ENCODE peak calls at places on chromosomes 7 and 10, in six cellular contexts. One of them, this sample, is unnamed.

GRCh38 chr7:95583834-95584621 is 12.3 kb downstream of the PDK4 start:
- DNase-seq in AG10803: no peak
- DNase-seq in C1 segment of cervical spinal cord: no peak
- DNase-seq in thoracic aorta: no peak
- DNase-seq in COR-L47: no peak
- DNase-seq in small intestine: no peak
- DNase-seq in this sample: no peak

GRCh38 chr7:112990619-112991018 is 96.0 kb downstream of the GPR85 start:
- DNase-seq in C1 segment of cervical spinal cord: no peak
- DNase-seq in COR-L47: no peak
- DNase-seq in AG10803: peak
- DNase-seq in small intestine: no peak
- DNase-seq in thoracic aorta: no peak
- DNase-seq in this sample: no peak

GRCh38 chr7:1232623-1233327 is at the start of gene UNCX:
- DNase-seq in COR-L47: peak
- DNase-seq in thoracic aorta: no peak
- DNase-seq in small intestine: no peak
- DNase-seq in AG10803: no peak
- DNase-seq in C1 segment of cervical spinal cord: no peak
- DNase-seq in this sample: no peak

GRCh38 chr7:74289660-74290589 is 718 bp downstream of the CLIP2 start:
- DNase-seq in AG10803: peak
- DNase-seq in thoracic aorta: no peak
- DNase-seq in small intestine: peak
- DNase-seq in COR-L47: no peak
- DNase-seq in C1 segment of cervical spinal cord: peak
- DNase-seq in this sample: no peak

GRCh38 chr10:58665361-58665760 is 152.7 kb downstream of the BICC1 start:
- DNase-seq in COR-L47: no peak
- DNase-seq in AG10803: no peak
- DNase-seq in thoracic aorta: no peak
- DNase-seq in small intestine: no peak
- DNase-seq in C1 segment of cervical spinal cord: no peak
- DNase-seq in this sample: no peak

GRCh38 chr7:107528461-107528860 is 35.3 kb downstream of the COG5 start:
- DNase-seq in C1 segment of cervical spinal cord: no peak
- DNase-seq in thoracic aorta: no peak
- DNase-seq in COR-L47: no peak
- DNase-seq in AG10803: peak
- DNase-seq in small intestine: no peak
- DNase-seq in this sample: no peak

GRCh38 chr7:128831178-128831993 is 1.2 kb downstream of the FLNC start:
- DNase-seq in C1 segment of cervical spinal cord: no peak
- DNase-seq in AG10803: peak
- DNase-seq in small intestine: no peak
- DNase-seq in COR-L47: no peak
- DNase-seq in thoracic aorta: no peak
- DNase-seq in this sample: no peak

GRCh38 chr10:124359336-124359832 is 59.3 kb downstream of the OAT start:
- DNase-seq in COR-L47: no peak
- DNase-seq in C1 segment of cervical spinal cord: no peak
- DNase-seq in thoracic aorta: no peak
- DNase-seq in AG10803: no peak
- DNase-seq in small intestine: no peak
- DNase-seq in this sample: no peak

GRCh38 chr7:158357106-158357897 is 230.3 kb downstream of the PTPRN2 start:
- DNase-seq in COR-L47: no peak
- DNase-seq in AG10803: no peak
- DNase-seq in small intestine: no peak
- DNase-seq in C1 segment of cervical spinal cord: no peak
- DNase-seq in thoracic aorta: no peak
- DNase-seq in this sample: no peak

GRCh38 chr10:18157909-18158308 is 17.7 kb downstream of the CACNB2 start:
- DNase-seq in C1 segment of cervical spinal cord: no peak
- DNase-seq in small intestine: no peak
- DNase-seq in AG10803: peak
- DNase-seq in COR-L47: no peak
- DNase-seq in thoracic aorta: no peak
- DNase-seq in this sample: no peak

GRCh38 chr7:21346297-21346696 is 81.6 kb upstream of the SP4 start:
- DNase-seq in C1 segment of cervical spinal cord: no peak
- DNase-seq in thoracic aorta: no peak
- DNase-seq in small intestine: no peak
- DNase-seq in COR-L47: no peak
- DNase-seq in AG10803: no peak
- DNase-seq in this sample: no peak

GRCh38 chr7:26533163-26533562 is 241.5 kb downstream of the SNX10 start:
- DNase-seq in AG10803: no peak
- DNase-seq in small intestine: no peak
- DNase-seq in C1 segment of cervical spinal cord: no peak
- DNase-seq in COR-L47: no peak
- DNase-seq in thoracic aorta: no peak
- DNase-seq in this sample: no peak

GRCh38 chr10:48445932-48446331 is 139.5 kb downstream of the MAPK8 start:
- DNase-seq in AG10803: no peak
- DNase-seq in small intestine: no peak
- DNase-seq in thoracic aorta: no peak
- DNase-seq in COR-L47: no peak
- DNase-seq in C1 segment of cervical spinal cord: no peak
- DNase-seq in this sample: no peak

GRCh38 chr7:12094365-12094921 is 116.7 kb upstream of the TMEM106B start:
- DNase-seq in AG10803: no peak
- DNase-seq in small intestine: no peak
- DNase-seq in C1 segment of cervical spinal cord: no peak
- DNase-seq in COR-L47: no peak
- DNase-seq in thoracic aorta: no peak
- DNase-seq in this sample: no peak

This sample was measured in GM18507.